ENCODE peak calls at places on chromosome X, in four cellular contexts. One of them, this sample, is unnamed.

GRCh38 chrX:46620505-46620904 is 46.9 kb downstream of the CHST7 start:
- DNase-seq in WTC11: no peak
- DNase-seq in GM12878: no peak
- DNase-seq in K562: no peak
- DNase-seq in this sample: no peak

GRCh38 chrX:31227250-31227649 is 155.4 kb upstream of the FTHL17 start:
- DNase-seq in WTC11: no peak
- DNase-seq in GM12878: no peak
- DNase-seq in K562: no peak
- DNase-seq in this sample: no peak

GRCh38 chrX:2283111-2283847 is 217.5 kb downstream of the DHRSX start:
- DNase-seq in WTC11: no peak
- DNase-seq in GM12878: no peak
- DNase-seq in K562: no peak
- DNase-seq in this sample: no peak

GRCh38 chrX:110218591-110218990 is 99.3 kb downstream of the AMMECR1 start:
- DNase-seq in WTC11: no peak
- DNase-seq in GM12878: no peak
- DNase-seq in K562: no peak
- DNase-seq in this sample: no peak

GRCh38 chrX:43741843-43742573 is 85.9 kb downstream of the MAOA start:
- DNase-seq in WTC11: no peak
- DNase-seq in GM12878: no peak
- DNase-seq in K562: no peak
- DNase-seq in this sample: no peak

GRCh38 chrX:55489315-55490009 is at the start of gene USP51:
- DNase-seq in WTC11: peak
- DNase-seq in GM12878: peak
- DNase-seq in K562: peak
- DNase-seq in this sample: peak

GRCh38 chrX:97639526-97639925 is 755.8 kb downstream of the RPA4 start:
- DNase-seq in WTC11: peak
- DNase-seq in GM12878: no peak
- DNase-seq in K562: no peak
- DNase-seq in this sample: no peak

GRCh38 chrX:44012484-44013096 is 39.4 kb upstream of the NDP start:
- DNase-seq in WTC11: no peak
- DNase-seq in GM12878: no peak
- DNase-seq in K562: no peak
- DNase-seq in this sample: no peak

GRCh38 chrX:74325130-74326059 is 21.4 kb downstream of the ZCCHC13 start:
- DNase-seq in WTC11: peak
- DNase-seq in GM12878: no peak
- DNase-seq in K562: peak
- DNase-seq in this sample: peak

GRCh38 chrX:107716045-107716684 is 59.4 kb downstream of the TSC22D3 start:
- DNase-seq in WTC11: peak
- DNase-seq in GM12878: no peak
- DNase-seq in K562: no peak
- DNase-seq in this sample: peak

GRCh38 chrX:71118985-71119535 is 664 bp downstream of the MED12 start:
- DNase-seq in WTC11: no peak
- DNase-seq in GM12878: no peak
- DNase-seq in K562: no peak
- DNase-seq in this sample: no peak

GRCh38 chrX:142884853-142885252 is 140.9 kb upstream of the SPANXN4 start:
- DNase-seq in WTC11: no peak
- DNase-seq in GM12878: no peak
- DNase-seq in K562: no peak
- DNase-seq in this sample: no peak

GRCh38 chrX:39158801-39159657 is 357.8 kb downstream of the MID1IP1 start:
- DNase-seq in WTC11: no peak
- DNase-seq in GM12878: peak
- DNase-seq in K562: no peak
- DNase-seq in this sample: peak

GRCh38 chrX:72274526-72274925 is 2.5 kb downstream of the RPS4X start:
- DNase-seq in WTC11: no peak
- DNase-seq in GM12878: no peak
- DNase-seq in K562: no peak
- DNase-seq in this sample: no peak

GRCh38 chrX:19225906-19226305 is 103.6 kb upstream of the ADGRG2 start:
- DNase-seq in WTC11: peak
- DNase-seq in GM12878: no peak
- DNase-seq in K562: no peak
- DNase-seq in this sample: peak

GRCh38 chrX:85244411-85245210 is 820 bp downstream of the ZNF711 start:
- DNase-seq in WTC11: peak
- DNase-seq in GM12878: no peak
- DNase-seq in K562: peak
- DNase-seq in this sample: peak

DNA sequence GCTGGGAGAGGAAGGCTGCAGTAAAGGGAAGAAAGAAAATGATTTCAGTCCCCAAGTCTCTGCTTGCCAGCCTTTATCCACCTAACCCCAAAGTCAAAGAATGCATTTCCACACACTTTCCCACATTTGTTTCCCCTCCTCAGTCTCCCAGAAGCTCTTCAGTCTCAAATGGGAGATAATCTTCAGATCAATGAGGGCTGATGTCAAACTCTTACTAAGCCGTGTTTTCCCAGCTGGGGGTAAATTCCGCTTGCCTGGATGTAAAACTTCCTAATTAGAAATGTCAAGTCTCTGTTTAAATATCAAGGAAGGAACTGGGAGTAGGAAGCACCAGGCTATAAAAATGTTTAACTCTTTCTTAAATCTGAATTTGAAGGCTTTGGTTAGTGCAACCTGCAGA is 601.3 kb upstream of the ACTRT1 start:
- DNase-seq in WTC11: no peak
- DNase-seq in GM12878: no peak
- DNase-seq in K562: no peak
- DNase-seq in this sample: no peak
- TF ChIP-seq USF1 in WTC11: no peak
- TF ChIP-seq USF1 in GM12878: no peak
- TF ChIP-seq USF1 in K562: no peak
- TF ChIP-seq USF1 in this sample: no peak

DNA sequence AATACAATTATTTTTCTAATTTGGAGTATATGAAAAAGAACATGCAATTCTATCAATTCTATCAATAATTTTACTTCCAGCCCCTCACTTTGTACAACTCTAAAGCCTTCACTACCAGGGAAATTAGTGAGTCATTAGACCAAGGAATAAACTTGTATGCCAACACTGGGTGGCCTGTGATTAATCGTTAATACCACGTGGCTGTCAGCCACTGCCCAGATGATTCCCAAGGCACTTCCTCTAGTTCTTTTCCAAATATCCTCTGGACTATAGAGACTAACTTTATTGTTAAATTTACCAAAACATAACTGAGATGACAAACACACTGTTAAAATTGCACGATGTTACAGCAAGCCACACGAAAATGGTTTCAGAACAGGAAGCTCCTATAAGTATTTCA is 45.7 kb downstream of the MID1 start:
- DNase-seq in WTC11: no peak
- DNase-seq in GM12878: no peak
- DNase-seq in K562: no peak
- DNase-seq in this sample: no peak
- TF ChIP-seq USF1 in WTC11: no peak
- TF ChIP-seq USF1 in GM12878: no peak
- TF ChIP-seq USF1 in K562: no peak
- TF ChIP-seq USF1 in this sample: no peak

GRCh38 chrX:23786268-23786815 is 3.4 kb downstream of the SAT1 start:
- DNase-seq in WTC11: no peak
- DNase-seq in GM12878: no peak
- DNase-seq in K562: no peak
- DNase-seq in this sample: no peak
- TF ChIP-seq USF1 in WTC11: no peak
- TF ChIP-seq USF1 in GM12878: no peak
- TF ChIP-seq USF1 in K562: no peak
- TF ChIP-seq USF1 in this sample: no peak

DNA sequence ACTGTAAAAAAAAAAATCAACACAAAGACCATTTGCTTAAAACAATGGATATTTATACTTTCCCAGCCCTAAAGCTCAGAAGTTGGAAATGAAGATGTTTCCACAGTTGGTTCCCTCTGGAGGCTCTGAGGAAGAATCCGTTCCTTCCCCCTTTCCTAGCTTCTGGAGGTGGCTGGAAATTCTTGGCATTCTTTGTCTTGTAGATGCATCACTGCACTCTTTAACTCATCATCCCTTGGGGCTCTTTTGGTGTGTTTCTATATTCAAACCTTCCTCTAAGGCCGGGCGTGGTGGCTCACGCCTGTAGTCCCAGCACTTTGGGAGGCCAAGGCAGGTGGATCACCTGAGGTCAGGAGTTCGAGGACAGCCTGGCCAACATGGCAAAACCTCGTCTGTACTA is 78.7 kb downstream of the VCX3A start:
- DNase-seq in WTC11: no peak
- DNase-seq in GM12878: no peak
- DNase-seq in K562: no peak
- DNase-seq in this sample: no peak
- TF ChIP-seq USF1 in WTC11: no peak
- TF ChIP-seq USF1 in GM12878: no peak
- TF ChIP-seq USF1 in K562: no peak
- TF ChIP-seq USF1 in this sample: no peak